ENCODE peak calls at places on chromosomes 11 and 22, in seven cellular contexts. K is PC-9, F is gastrocnemius medialis, Z is GM12865, A is transverse colon, S is cardiac muscle cell, N is coronary artery. X is an unnamed sample.

GRCh38 chr11:73072935-73073481 is 69.1 kb downstream of the FCHSD2 start:
- DNase-seq in N (no peak), Z (peak; percentile 77), K (peak; percentile 21), F (no peak), S (peak; percentile 57), A (no peak), X (no peak)

GRCh38 chr11:119668685-119669084 is 60.3 kb downstream of the NECTIN1 start:
- DNase-seq in S (no peak), A (no peak), F (no peak), N (no peak), Z (no peak), K (no peak), X (no peak)

GRCh38 chr11:112024178-112024777 is 930 bp upstream of the DLAT start:
- DNase-seq in Z (peak; percentile 79), K (no peak), N (no peak), F (no peak), S (no peak), A (no peak), X (no peak)

GRCh38 chr11:110710520-110711381 is 1.5 kb downstream of the ARHGAP20 start:
- DNase-seq in N (peak; percentile 70), F (peak; percentile 53), S (peak; percentile 52), A (peak; percentile 40), K (no peak), Z (no peak), X (peak; percentile 11)

GRCh38 chr11:107858217-107859070 is at the start of gene SLC35F2:
- DNase-seq in Z (peak; percentile 94), F (peak; percentile 13), N (no peak), A (peak; percentile 85), S (peak; percentile 63), K (peak; percentile 81), X (peak; percentile 61)

GRCh38 chr11:128424271-128424709 is 163.1 kb downstream of the ETS1 start:
- DNase-seq in N (peak; percentile 84), S (peak; percentile 53), K (no peak), A (no peak), F (peak; percentile 31), Z (no peak), X (no peak)

GRCh38 chr22:31614781-31615480 is 47.1 kb downstream of the PISD start:
- DNase-seq in S (no peak), Z (no peak), K (no peak), A (no peak), N (no peak), F (no peak), X (no peak)

GRCh38 chr11:96293583-96293982 is 49.4 kb downstream of the MAML2 start:
- DNase-seq in S (peak; percentile 57), K (no peak), A (no peak), Z (peak; percentile 72), F (no peak), N (no peak), X (no peak)

GRCh38 chr22:46596819-46597218 is 23.4 kb upstream of the GRAMD4 start:
- DNase-seq in F (no peak), K (peak; percentile 89), A (peak; percentile 93), S (no peak), Z (no peak), N (no peak), X (no peak)

DNA sequence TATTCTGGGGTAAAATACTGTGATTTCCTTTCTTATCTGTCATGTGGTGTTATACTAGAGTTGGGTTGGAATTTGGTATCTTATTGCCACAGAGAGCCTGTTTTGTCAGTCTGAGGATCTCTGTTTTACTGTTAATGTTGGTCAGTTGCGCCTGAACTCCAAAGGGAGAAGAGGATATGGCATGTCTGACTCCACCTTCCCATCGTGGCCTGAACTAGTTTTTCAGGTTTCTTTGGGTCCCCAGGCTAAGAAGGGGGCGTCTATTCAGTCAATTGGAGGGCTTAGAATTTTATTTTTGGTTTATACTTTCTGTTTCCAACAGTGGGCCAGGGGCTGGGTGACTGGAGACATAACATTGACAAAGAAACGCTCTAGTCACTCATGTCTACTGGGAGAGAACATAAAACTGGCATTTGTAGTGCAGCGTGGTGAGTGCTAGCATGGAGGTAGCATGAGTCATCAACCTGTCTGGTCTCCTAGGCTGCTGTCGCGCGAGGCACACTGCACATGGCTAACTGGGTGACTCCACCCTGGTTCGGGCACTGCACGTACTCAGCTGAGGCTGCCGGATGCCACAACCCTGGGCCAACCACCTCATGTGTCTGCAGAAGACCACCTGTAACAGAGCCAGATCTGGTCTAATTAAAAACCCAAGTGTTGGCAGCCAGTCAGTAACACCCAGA is 120.1 kb upstream of the OR9Q1 start:
- DNase-seq in N (no peak), K (peak; percentile 81), S (no peak), A (peak; percentile 80), F (peak; percentile 3), Z (no peak), X (no peak)
- TF ChIP-seq CTCF in N (no peak), K (no peak), S (no peak), A (no peak), F (no peak), Z (no peak), X (no peak)

GRCh38 chr11:118639899-118640298 is 32.5 kb downstream of the PHLDB1 start:
- DNase-seq in Z (no peak), F (no peak), N (no peak), K (no peak), A (no peak), S (no peak), X (no peak)

GRCh38 chr11:118643142-118643994 is 36.0 kb downstream of the PHLDB1 start:
- DNase-seq in Z (no peak), K (no peak), N (no peak), F (peak; percentile 88), A (no peak), S (no peak), X (no peak)

GRCh38 chr11:118638726-118639125 is 31.3 kb downstream of the PHLDB1 start:
- DNase-seq in Z (no peak), A (no peak), N (no peak), S (no peak), K (no peak), F (no peak), X (no peak)

GRCh38 chr11:118641463-118642019 is 34.1 kb downstream of the PHLDB1 start:
- DNase-seq in A (peak; percentile 78), N (no peak), K (peak; percentile 58), F (no peak), Z (peak; percentile 15), S (no peak), X (no peak)

GRCh38 chr11:118640332-118641154 is 33.1 kb downstream of the PHLDB1 start:
- DNase-seq in F (no peak), Z (no peak), N (no peak), A (no peak), K (no peak), S (no peak), X (no peak)
- TF ChIP-seq CTCF in F (no peak), Z (no peak), N (no peak), A (no peak), K (peak; percentile 64), S (no peak), X (no peak)

GRCh38 chr11:48248902-48249301 is 4.0 kb downstream of the OR4X2 start:
- DNase-seq in F (no peak), N (no peak), Z (no peak), A (no peak), S (no peak), K (no peak), X (no peak)
- TF ChIP-seq CTCF in F (no peak), N (no peak), Z (no peak), A (no peak), S (no peak), K (no peak), X (no peak)

DNA sequence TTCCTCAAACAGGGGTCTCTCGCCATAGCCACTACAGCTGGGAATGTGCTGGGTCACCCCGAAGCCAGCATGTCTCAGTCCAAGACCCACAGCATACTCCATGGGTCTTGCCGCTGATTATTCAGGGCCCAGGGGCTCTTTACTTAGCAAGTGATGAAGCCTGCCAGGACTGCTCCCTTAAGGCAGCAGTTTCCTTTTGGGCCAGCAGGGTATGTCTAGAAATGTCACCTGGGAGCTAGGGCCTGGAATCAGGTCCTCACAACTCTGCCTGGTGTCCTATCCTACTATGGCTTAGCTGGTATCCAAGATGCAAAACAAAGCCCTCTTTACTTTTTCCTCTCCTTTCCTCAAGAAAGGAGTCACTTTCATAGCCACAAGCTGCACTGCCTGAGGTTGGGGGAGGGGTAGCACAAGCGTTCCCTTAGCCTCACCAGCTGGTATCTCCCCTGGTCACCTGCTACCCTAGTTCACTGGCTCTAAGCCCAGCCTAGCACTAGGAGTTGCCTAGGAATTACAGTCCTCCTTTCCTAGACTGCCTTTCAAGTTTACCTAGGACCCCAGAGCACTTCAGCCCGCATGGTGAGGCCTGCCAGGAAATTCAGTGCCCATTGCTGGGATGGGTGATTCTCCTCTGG is 22.6 kb upstream of the NCR3LG1 start:
- DNase-seq in K (no peak), Z (no peak), A (no peak), F (no peak), S (no peak), N (no peak), X (no peak)
- TF ChIP-seq CTCF in K (no peak), Z (no peak), A (no peak), F (no peak), S (no peak), N (no peak), X (peak; percentile 42)

GRCh38 chr11:14789879-14790484 is 102.0 kb downstream of the CYP2R1 start:
- DNase-seq in N (no peak), F (no peak), Z (peak; percentile 10), S (peak; percentile 41), K (no peak), A (no peak), X (no peak)
- TF ChIP-seq CTCF in N (peak; percentile 20), F (no peak), Z (peak; percentile 34), S (peak; percentile 52), K (peak; percentile 67), A (peak; percentile 37), X (no peak)

GRCh38 chr11:59102259-59102765 is 4.7 kb upstream of the FAM111B start:
- DNase-seq in A (peak; percentile 66), Z (peak; percentile 96), F (no peak), K (peak; percentile 11), N (no peak), S (peak; percentile 46), X (peak; percentile 67)
- TF ChIP-seq CTCF in A (peak; percentile 26), Z (peak; percentile 53), F (no peak), K (no peak), N (no peak), S (peak; percentile 45), X (no peak)

GRCh38 chr11:103601230-103601846 is 435.1 kb upstream of the DDI1 start:
- DNase-seq in A (no peak), Z (peak; percentile 51), F (no peak), K (peak; percentile 37), S (peak; percentile 87), N (no peak), X (peak; percentile 48)
- TF ChIP-seq CTCF in A (peak; percentile 54), Z (peak; percentile 83), F (peak; percentile 64), K (peak; percentile 96), S (peak; percentile 94), N (peak; percentile 42), X (peak; percentile 91)

X was measured in endothelial cell.